ENCODE peak calls at places on chromosomes 11 and 22, in seven cellular contexts. T is dorsolateral prefrontal cortex, U is neural progenitor cell, C is epithelial cell of esophagus, O is brain microvascular endothelial cell, W is BJ, D is colonic mucosa. Z is an unnamed sample.

GRCh38 chr11:11972148-11972547 is 36.3 kb downstream of the DKK3 start:
- DNase-seq in T (no peak), U (no peak), C (no peak), O (no peak), W (no peak), D (no peak), Z (no peak)

GRCh38 chr11:68038718-68039525 is at the start of gene TCIRG1:
- DNase-seq in T (no peak), U (peak), C (peak), O (peak), W (peak), D (peak), Z (peak)

GRCh38 chr11:70158201-70158600 is 44.9 kb upstream of the FADD start:
- DNase-seq in T (no peak), U (peak), C (no peak), O (peak), W (no peak), D (no peak), Z (no peak)

GRCh38 chr11:32434387-32435151 is 770 bp downstream of the WT1 start:
- DNase-seq in T (no peak), U (peak), C (no peak), O (no peak), W (no peak), D (no peak), Z (no peak)

GRCh38 chr11:13205446-13205845 is 72.1 kb upstream of the BMAL1 start:
- DNase-seq in T (no peak), U (no peak), C (no peak), O (no peak), W (no peak), D (no peak), Z (no peak)

GRCh38 chr22:35071784-35072183 is 5.8 kb downstream of the ISX start:
- DNase-seq in T (no peak), U (no peak), C (peak), O (no peak), W (no peak), D (peak), Z (no peak)

GRCh38 chr11:8941341-8942103 is 1.3 kb downstream of the ASCL3 start:
- DNase-seq in T (no peak), U (no peak), C (no peak), O (no peak), W (no peak), D (no peak), Z (no peak)

GRCh38 chr11:95289378-95289777 is 58.4 kb upstream of the SESN3 start:
- DNase-seq in T (no peak), U (no peak), C (peak), O (no peak), W (no peak), D (no peak), Z (no peak)

GRCh38 chr11:97409141-97409540 is 1019.3 kb downstream of the JRKL start:
- DNase-seq in T (no peak), U (no peak), C (no peak), O (no peak), W (no peak), D (no peak), Z (no peak)

DNA sequence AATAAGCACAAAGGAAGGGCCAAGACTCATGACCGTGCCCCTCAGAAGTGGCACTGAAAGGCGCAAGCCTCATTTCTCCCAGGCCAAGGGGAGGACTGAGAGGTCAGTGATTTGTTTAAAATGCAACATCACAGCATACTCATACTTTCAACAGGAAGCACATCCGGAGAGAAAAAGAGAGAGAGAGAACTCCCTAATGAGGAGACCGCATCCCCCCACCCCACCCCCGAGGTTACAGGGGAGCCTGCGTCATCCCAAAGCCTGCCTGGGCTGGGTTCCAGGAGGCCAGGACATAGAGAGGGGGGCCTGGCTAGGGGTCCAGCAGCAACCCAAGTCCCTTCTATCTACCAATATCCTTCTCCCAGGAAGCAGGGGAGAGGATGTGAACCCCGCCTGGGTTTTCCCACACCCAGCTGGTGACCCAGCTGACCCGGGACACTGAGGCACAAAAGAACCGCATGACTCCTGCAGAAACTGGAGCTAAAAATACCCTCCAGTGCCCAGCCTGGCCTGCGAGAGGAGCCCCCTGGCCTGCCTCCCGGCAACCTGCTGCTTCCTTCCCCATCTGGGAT is 3.8 kb downstream of the CSNK1E start:
- DNase-seq in T (peak), U (peak), C (peak), O (peak), W (peak), D (peak), Z (no peak)
- H3K4me3 ChIP-seq in T (peak), U (peak), C (peak), O (peak), W (peak), D (no peak), Z (no peak)

DNA sequence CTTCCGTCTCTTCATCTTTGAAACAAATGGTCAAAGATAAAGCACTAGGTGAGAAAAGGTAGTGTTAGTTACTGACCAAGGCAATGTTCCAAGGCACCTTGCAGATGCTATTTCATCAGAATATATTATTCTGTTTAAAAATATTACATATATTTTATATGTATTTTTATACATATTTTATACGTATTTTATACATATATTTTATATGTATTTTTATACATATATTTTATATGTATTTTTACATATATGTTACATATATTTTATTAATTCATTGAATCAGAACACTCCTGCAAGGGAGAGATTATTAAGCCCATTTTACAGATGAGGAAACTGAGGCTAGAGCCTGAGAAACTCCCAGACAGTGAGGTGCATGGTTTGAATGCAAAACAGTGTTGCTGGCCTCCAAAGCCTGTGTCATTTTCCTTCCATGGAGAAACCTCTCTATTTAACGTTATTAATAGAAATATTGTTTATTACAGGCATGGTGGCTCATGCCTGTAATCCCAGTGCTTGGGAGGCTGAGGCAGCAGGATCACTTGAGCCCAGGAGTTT is 120.6 kb upstream of the CD82 start:
- DNase-seq in T (no peak), U (no peak), C (no peak), O (no peak), W (no peak), D (no peak), Z (no peak)
- TF ChIP-seq CTCF in T (no peak), U (no peak), C (no peak), O (no peak), W (no peak), D (no peak), Z (no peak)

DNA sequence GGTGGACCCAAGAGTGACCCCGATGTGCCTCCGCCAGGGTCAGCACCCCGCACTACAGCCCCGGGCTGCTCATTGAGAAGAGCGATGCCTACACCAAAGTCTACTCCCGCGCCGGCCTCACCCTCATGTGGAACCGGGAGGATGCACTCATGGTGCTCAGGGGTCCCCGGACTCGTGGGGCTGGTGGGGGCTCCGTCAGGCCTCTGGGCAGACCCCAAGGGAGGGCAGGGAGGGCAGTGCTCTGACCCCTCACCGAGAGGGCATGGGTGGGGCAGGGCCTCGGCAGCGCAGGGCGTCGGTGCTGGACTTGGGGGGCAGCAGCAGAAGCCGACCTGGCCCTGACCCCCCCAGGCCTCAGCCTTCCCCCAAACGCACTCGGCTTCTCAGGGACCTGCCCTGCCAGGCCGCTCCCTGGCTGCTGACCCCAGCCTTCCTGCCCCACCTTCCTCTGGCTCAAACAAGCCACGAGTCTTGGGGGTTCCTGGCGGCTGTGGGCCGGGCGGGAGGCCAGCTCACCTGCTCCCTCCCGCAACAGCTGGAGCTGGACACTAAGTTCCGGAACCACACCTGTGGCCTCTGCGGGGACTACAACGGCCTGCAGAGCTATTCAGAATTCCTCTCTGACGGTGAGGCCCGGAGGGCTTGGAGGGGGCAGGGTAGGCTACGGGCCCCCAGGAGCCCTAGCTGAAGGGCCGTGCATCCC is 2.9 kb downstream of the MUC2 start:
- DNase-seq in T (peak), U (no peak), C (no peak), O (no peak), W (no peak), D (no peak), Z (no peak)
- H3K4me3 ChIP-seq in T (no peak), U (no peak), C (no peak), O (no peak), W (no peak), D (peak), Z (no peak)

GRCh38 chr11:119295178-119295577 is 21.8 kb downstream of the MCAM start:
- DNase-seq in T (no peak), U (no peak), C (peak), O (no peak), W (no peak), D (no peak), Z (no peak)
- TF ChIP-seq CTCF in T (no peak), U (peak), C (peak), O (peak), W (no peak), D (no peak), Z (peak)

Z was measured in LNCaP clone FGC.